ENCODE peak calls at places on chromosomes 6 and 20, in eight cellular contexts. Q is left ventricle myocardium inferior; L is body of pancreas; E is CD4-positive, CD25-positive, alpha-beta regulatory T cell; I is DND-41; B is spleen; P is GM23338; K is CD4-positive, alpha-beta memory T cell. G is an unnamed sample.

GRCh38 chr20:62298577-62299249 is 4.1 kb upstream of the ADRM1 start:
- DNase-seq in B (peak), P (no peak), E (no peak), Q (no peak), L (no peak), I (no peak), K (no peak), G (no peak)

GRCh38 chr6:134979142-134979541 is 29.2 kb upstream of the ALDH8A1 start:
- DNase-seq in K (no peak), L (no peak), B (no peak), P (no peak), E (peak), I (no peak), Q (no peak), G (no peak)

GRCh38 chr6:134303903-134304302 is 14.0 kb downstream of the SGK1 start:
- DNase-seq in Q (no peak), I (no peak), P (no peak), L (no peak), B (no peak), E (no peak), K (no peak), G (no peak)

GRCh38 chr6:166786704-166787293 is 159.7 kb upstream of the RPS6KA2 start:
- DNase-seq in L (no peak), B (no peak), I (peak), Q (no peak), K (peak), P (peak), E (peak), G (no peak)

GRCh38 chr20:37123441-37123840 is 27.6 kb upstream of the RBL1 start:
- DNase-seq in K (no peak), E (no peak), I (no peak), Q (no peak), L (no peak), P (no peak), B (peak), G (no peak)

GRCh38 chr20:57484772-57485171 is 40.2 kb downstream of the CTCFL start:
- DNase-seq in I (no peak), B (no peak), Q (no peak), E (no peak), L (no peak), K (no peak), P (no peak), G (no peak)

GRCh38 chr6:163985710-163986109 is 571.2 kb downstream of the QKI start:
- DNase-seq in B (no peak), P (no peak), K (no peak), E (no peak), I (no peak), Q (no peak), L (no peak), G (peak)

GRCh38 chr6:14634072-14634471 is 516.5 kb downstream of the CD83 start:
- DNase-seq in P (no peak), B (no peak), L (no peak), Q (no peak), K (peak), I (peak), E (peak), G (no peak)

GRCh38 chr6:2750832-2751231 is at the start of gene MYLK4:
- DNase-seq in Q (no peak), K (no peak), L (no peak), P (no peak), E (no peak), I (no peak), B (no peak), G (no peak)

GRCh38 chr20:49675368-49676151 is 38.1 kb downstream of the B4GALT5 start:
- DNase-seq in B (no peak), P (no peak), E (no peak), I (no peak), L (no peak), K (no peak), Q (no peak), G (no peak)

GRCh38 chr20:34017610-34018009 is 23.9 kb downstream of the RALY start:
- DNase-seq in B (no peak), E (no peak), K (no peak), L (no peak), P (no peak), I (no peak), Q (no peak), G (no peak)

GRCh38 chr6:53239526-53239925 is 90.9 kb upstream of the GCM1 start:
- DNase-seq in L (no peak), P (no peak), K (no peak), I (no peak), Q (no peak), E (no peak), B (no peak), G (no peak)

GRCh38 chr20:58109918-58110635 is 118.4 kb downstream of the ANKRD60 start:
- DNase-seq in Q (no peak), K (no peak), P (no peak), B (no peak), L (no peak), I (no peak), E (no peak), G (peak)

GRCh38 chr6:13027200-13027599 is 301.1 kb downstream of the TBC1D7 start:
- DNase-seq in Q (no peak), P (no peak), L (no peak), K (no peak), I (no peak), B (no peak), E (no peak), G (no peak)

GRCh38 chr6:36200154-36200891 is 3.8 kb downstream of the BRPF3 start:
- DNase-seq in B (no peak), I (no peak), L (no peak), E (no peak), P (no peak), Q (no peak), K (no peak), G (no peak)

GRCh38 chr6:110999634-111000270 is 17.9 kb downstream of the RPF2 start:
- DNase-seq in I (no peak), Q (no peak), E (peak), K (peak), L (no peak), P (peak), B (no peak), G (no peak)

GRCh38 chr6:168538892-168539811 is 98.2 kb downstream of the SMOC2 start:
- DNase-seq in B (no peak), E (no peak), P (no peak), I (no peak), K (no peak), Q (no peak), L (no peak), G (no peak)
- H3K27ac ChIP-seq in B (no peak), E (no peak), P (no peak), I (no peak), K (no peak), Q (peak), L (no peak), G (no peak)

GRCh38 chr6:30463651-30464618 is 25.4 kb upstream of the HLA-E start:
- DNase-seq in L (no peak), P (peak), I (peak), B (peak), E (peak), K (peak), Q (peak), G (no peak)

GRCh38 chr6:30461055-30461454 is 28.3 kb upstream of the HLA-E start:
- DNase-seq in I (no peak), Q (no peak), K (no peak), P (no peak), L (no peak), E (no peak), B (no peak), G (no peak)

GRCh38 chr6:30462482-30462881 is 26.8 kb upstream of the HLA-E start:
- DNase-seq in Q (no peak), P (no peak), B (no peak), E (no peak), I (no peak), L (no peak), K (no peak), G (no peak)

GRCh38 chr6:30465582-30466306 is 23.6 kb upstream of the HLA-E start:
- DNase-seq in K (no peak), I (no peak), L (no peak), Q (no peak), B (no peak), E (no peak), P (no peak), G (no peak)

DNA sequence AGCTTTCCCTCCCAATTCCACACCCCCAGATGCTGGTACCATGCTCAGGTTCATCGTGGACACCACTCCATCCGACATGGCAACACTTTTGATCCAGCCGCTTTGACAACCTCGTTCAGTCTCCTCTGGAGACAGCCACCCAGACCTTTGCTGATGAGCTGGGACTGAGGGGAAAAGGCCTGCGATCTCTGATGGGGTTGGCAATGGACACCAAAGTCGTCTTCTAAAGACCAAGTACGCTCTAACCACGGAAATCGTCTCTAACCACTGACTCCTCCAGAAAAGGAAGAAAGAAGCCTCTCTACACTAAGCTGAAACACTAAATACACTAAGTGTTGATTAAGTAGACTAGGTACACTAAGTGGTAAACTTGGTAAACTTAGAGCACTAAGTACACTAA is 26.1 kb upstream of the HLA-E start:
- DNase-seq in E (no peak), P (no peak), Q (no peak), K (no peak), B (no peak), I (no peak), L (no peak), G (no peak)
- H3K4me3 ChIP-seq in E (peak), P (no peak), Q (no peak), K (no peak), B (no peak), I (no peak), L (no peak), G (no peak)

DNA sequence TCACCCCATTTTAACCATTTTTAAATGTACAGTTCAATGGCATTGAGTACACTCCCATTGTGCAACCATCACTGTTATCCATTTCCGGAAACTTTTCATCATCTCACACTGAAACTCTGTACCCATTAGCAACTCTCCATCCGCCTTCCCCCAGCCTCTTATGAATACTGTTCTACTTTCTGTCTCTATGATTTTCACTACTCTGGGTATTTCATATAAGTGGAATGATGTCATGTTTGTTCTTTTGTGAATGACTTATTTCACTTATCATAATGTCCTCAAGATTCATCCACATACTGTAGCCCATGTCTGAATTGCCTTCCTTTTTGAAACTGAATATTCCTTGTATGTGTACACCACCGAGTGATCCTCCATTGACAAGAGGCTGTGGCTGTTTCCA is 92.9 kb upstream of the TOX2 start:
- DNase-seq in P (no peak), B (no peak), E (peak), K (no peak), L (no peak), I (no peak), Q (no peak), G (no peak)
- H3K27ac ChIP-seq in P (no peak), B (no peak), E (no peak), K (no peak), L (no peak), I (no peak), Q (no peak), G (no peak)

GRCh38 chr20:1964659-1965405 is 29.0 kb downstream of the PDYN start:
- DNase-seq in I (no peak), K (no peak), L (no peak), B (no peak), Q (no peak), P (peak), E (no peak), G (no peak)
- H3K4me3 ChIP-seq in I (no peak), K (no peak), L (no peak), B (no peak), Q (peak), P (peak), E (peak), G (no peak)

GRCh38 chr20:53829086-53829703 is 235.6 kb upstream of the ZNF217 start:
- DNase-seq in P (no peak), Q (no peak), L (no peak), B (no peak), E (peak), K (no peak), I (no peak), G (no peak)
- H3K27ac ChIP-seq in P (peak), Q (peak), L (no peak), B (peak), E (no peak), K (peak), I (peak), G (peak)

GRCh38 chr6:159973406-159973805 is 4.5 kb downstream of the IGF2R start:
- DNase-seq in I (no peak), L (no peak), Q (no peak), B (no peak), P (no peak), K (no peak), E (no peak), G (no peak)

GRCh38 chr6:159972506-159973268 is 3.8 kb downstream of the IGF2R start:
- DNase-seq in B (no peak), P (no peak), E (no peak), L (no peak), Q (no peak), I (no peak), K (no peak), G (no peak)

GRCh38 chr6:159969921-159970320 is 1.0 kb downstream of the IGF2R start:
- DNase-seq in Q (no peak), B (no peak), K (no peak), L (peak), P (peak), I (peak), E (peak), G (no peak)

GRCh38 chr6:159970659-159971063 is 1.8 kb downstream of the IGF2R start:
- DNase-seq in K (no peak), B (no peak), Q (no peak), I (no peak), P (no peak), E (no peak), L (no peak), G (no peak)

GRCh38 chr6:159971341-159972178 is 2.7 kb downstream of the IGF2R start:
- DNase-seq in P (no peak), I (no peak), B (no peak), E (no peak), K (no peak), Q (no peak), L (no peak), G (no peak)
- H3K4me3 ChIP-seq in P (no peak), I (no peak), B (peak), E (peak), K (no peak), Q (no peak), L (no peak), G (no peak)

GRCh38 chr20:43975096-43975768 is 60.6 kb downstream of the TOX2 start:
- DNase-seq in E (no peak), P (no peak), L (no peak), K (no peak), Q (no peak), I (no peak), B (no peak), G (no peak)

GRCh38 chr20:43977962-43978361 is 63.3 kb downstream of the TOX2 start:
- DNase-seq in Q (no peak), B (no peak), K (no peak), E (no peak), I (no peak), P (no peak), L (no peak), G (no peak)

GRCh38 chr20:43974665-43975064 is 60.0 kb downstream of the TOX2 start:
- DNase-seq in L (no peak), E (no peak), Q (no peak), P (no peak), I (no peak), B (no peak), K (no peak), G (no peak)

GRCh38 chr20:43977252-43977651 is 62.6 kb downstream of the TOX2 start:
- DNase-seq in Q (no peak), E (no peak), I (no peak), L (no peak), P (no peak), B (no peak), K (no peak), G (no peak)

DNA sequence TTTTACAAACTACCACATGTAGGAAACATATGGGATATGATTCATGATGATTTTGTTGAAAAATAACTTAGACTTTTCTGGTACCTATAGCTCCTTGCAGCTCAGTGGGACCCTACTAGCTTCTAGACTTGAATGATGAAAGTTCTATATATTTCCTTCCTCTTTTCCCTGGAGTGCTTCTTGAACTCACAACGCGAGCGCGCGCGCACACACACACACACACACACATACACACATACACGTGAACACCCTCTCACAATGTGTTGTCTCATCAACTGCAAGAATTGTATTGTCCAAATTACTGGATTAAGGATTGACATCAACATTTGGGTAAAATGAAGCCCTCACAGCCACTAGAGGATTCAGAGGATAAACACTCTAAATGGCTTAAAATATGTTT is 61.9 kb downstream of the TOX2 start:
- DNase-seq in E (no peak), B (no peak), P (no peak), I (no peak), Q (no peak), K (no peak), L (no peak), G (no peak)
- H3K27ac ChIP-seq in E (no peak), B (no peak), P (no peak), I (no peak), Q (no peak), K (no peak), L (no peak), G (no peak)

GRCh38 chr6:43490523-43490939 is 13.2 kb downstream of the TJAP1 start:
- DNase-seq in Q (no peak), L (no peak), E (no peak), K (no peak), P (no peak), I (no peak), B (no peak), G (no peak)

GRCh38 chr6:43488667-43489276 is 11.4 kb downstream of the TJAP1 start:
- DNase-seq in L (no peak), E (no peak), Q (no peak), B (no peak), P (no peak), K (no peak), I (no peak), G (no peak)

GRCh38 chr6:43491750-43492661 is 14.6 kb downstream of the TJAP1 start:
- DNase-seq in Q (peak), E (no peak), K (no peak), I (no peak), B (no peak), P (no peak), L (no peak), G (no peak)

GRCh38 chr6:43492673-43493072 is 15.3 kb downstream of the TJAP1 start:
- DNase-seq in L (no peak), I (no peak), P (no peak), Q (no peak), E (no peak), K (no peak), B (no peak), G (no peak)

DNA sequence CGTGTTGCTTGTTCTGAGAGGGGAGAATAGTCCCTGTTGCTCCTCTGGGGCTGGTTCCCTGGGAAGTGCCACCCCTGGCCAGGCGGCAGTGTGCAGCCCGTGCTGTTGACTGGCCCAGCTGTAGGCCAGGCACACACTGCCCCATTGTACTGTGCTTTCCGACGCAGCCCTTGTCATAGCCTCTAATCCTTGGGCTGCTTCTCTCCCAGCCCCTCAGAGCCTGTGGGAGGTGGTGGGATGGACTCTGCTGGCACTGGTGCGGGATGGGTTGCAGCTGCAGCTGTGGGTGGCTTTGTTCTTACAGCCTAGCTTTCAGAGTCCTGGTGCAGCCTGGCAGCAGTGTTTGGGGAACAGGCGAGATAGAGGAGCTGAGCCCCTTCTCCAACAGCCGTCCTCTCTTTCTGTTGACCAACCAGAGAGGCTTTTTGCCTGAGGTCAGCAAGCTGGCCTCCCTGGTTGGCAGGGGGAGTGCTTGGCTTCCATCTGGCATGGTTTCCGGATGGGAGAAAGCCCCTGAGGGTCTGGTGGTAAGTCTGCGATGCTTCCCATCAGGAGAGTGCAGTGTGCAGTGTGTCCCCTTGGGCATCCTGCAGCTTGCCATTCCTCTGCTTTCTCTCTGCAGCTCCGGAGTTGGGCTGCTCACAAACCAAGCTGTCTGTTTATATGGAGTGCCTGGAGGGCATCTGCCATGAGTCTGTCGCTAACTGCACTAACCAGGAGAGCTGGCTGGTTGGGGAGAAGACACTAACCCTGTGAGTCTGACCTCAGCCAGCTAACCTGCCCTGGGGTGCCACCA is 12.1 kb downstream of the TJAP1 start:
- DNase-seq in L (no peak), E (no peak), K (no peak), P (no peak), Q (no peak), I (no peak), B (no peak), G (no peak)
- H3K4me3 ChIP-seq in L (no peak), E (no peak), K (no peak), P (no peak), Q (no peak), I (no peak), B (no peak), G (no peak)

G was measured in vagina.